ENCODE peak calls at places on chromosomes 4 and X, in five cellular contexts. J is IMR-90, B is endothelial cell, N is lower lobe of right lung, Z is A549. P is an unnamed sample.
A peak's percentile ranks its signal among the peaks of the same experiment; 100 is the strongest.

GRCh38 chr4:47703008-47703407 is 134.9 kb downstream of the CORIN start:
- DNase-seq in B (no peak), Z (no peak), J (no peak), N (no peak), P (no peak)

GRCh38 chrX:140500427-140500826 is 4.4 kb downstream of the SOX3 start:
- DNase-seq in Z (no peak), J (no peak), N (no peak), B (no peak), P (no peak)

GRCh38 chr4:26206339-26206738 is 114.5 kb upstream of the RBPJ start:
- DNase-seq in Z (no peak), N (no peak), B (no peak), J (peak; percentile 92), P (no peak)

GRCh38 chr4:152007108-152007507 is 246.3 kb upstream of the GATB start:
- DNase-seq in B (no peak), J (no peak), N (no peak), Z (no peak), P (no peak)

GRCh38 chr4:24912252-24913098 is at the start of gene CCDC149:
- DNase-seq in Z (peak; percentile 64), J (peak; percentile 57), B (peak; percentile 63), N (peak; percentile 88), P (peak; percentile 3)

GRCh38 chr4:4386736-4387392 is at the start of gene NSG1:
- DNase-seq in J (peak; percentile 18), B (peak; percentile 43), N (no peak), Z (no peak), P (peak; percentile 58)

GRCh38 chr4:139557506-139558110 is 1.6 kb upstream of the SETD7 start:
- DNase-seq in J (no peak), N (peak; percentile 51), B (no peak), Z (no peak), P (peak; percentile 13)

GRCh38 chr4:103091601-103092223 is 7.9 kb downstream of the BDH2 start:
- DNase-seq in J (peak; percentile 79), Z (no peak), N (no peak), B (peak; percentile 34), P (peak; percentile 61)

GRCh38 chr4:53478671-53479456 is 101.4 kb downstream of the FIP1L1 start:
- DNase-seq in B (no peak), N (no peak), Z (no peak), J (peak; percentile 94), P (no peak)

GRCh38 chr4:140684314-140684713 is 71.9 kb downstream of the TBC1D9 start:
- DNase-seq in N (no peak), B (no peak), J (no peak), Z (no peak), P (no peak)

GRCh38 chrX:132407704-132408103 is 81.1 kb downstream of the MBNL3 start:
- DNase-seq in N (no peak), Z (no peak), B (no peak), J (no peak), P (no peak)

GRCh38 chr4:8099981-8100464 is 58.6 kb downstream of the ABLIM2 start:
- DNase-seq in Z (no peak), B (no peak), N (no peak), J (no peak), P (no peak)

GRCh38 chr4:94457692-94458106 is 6.0 kb downstream of the PDLIM5 start:
- DNase-seq in B (no peak), N (no peak), J (no peak), Z (no peak), P (no peak)

GRCh38 chrX:53290441-53291041 is 9.2 kb upstream of the IQSEC2 start:
- DNase-seq in N (no peak), Z (no peak), J (no peak), B (no peak), P (no peak)

GRCh38 chr4:48944252-48944651 is 37.7 kb upstream of the OCIAD2 start:
- DNase-seq in N (no peak), J (no peak), Z (peak; percentile 15), B (no peak), P (no peak)

GRCh38 chr4:7970031-7970946 is 30.6 kb upstream of the AFAP1 start:
- DNase-seq in N (no peak), B (no peak), Z (no peak), J (peak; percentile 58), P (peak; percentile 74)

GRCh38 chrX:118552501-118552900 is 56.9 kb downstream of the DOCK11 start:
- DNase-seq in Z (peak; percentile 10), J (peak; percentile 71), N (peak; percentile 48), B (no peak), P (no peak)

GRCh38 chr4:24473309-24473721 is 111.0 kb downstream of the DHX15 start:
- DNase-seq in J (peak; percentile 27), Z (no peak), B (no peak), N (no peak), P (peak; percentile 3)

GRCh38 chrX:7067266-7067665 is 80.2 kb upstream of the STS start:
- DNase-seq in J (no peak), Z (no peak), B (no peak), N (no peak), P (no peak)

GRCh38 chrX:7069556-7069955 is 78.0 kb upstream of the STS start:
- DNase-seq in J (no peak), N (no peak), B (no peak), Z (no peak), P (no peak)

GRCh38 chrX:7071390-7071789 is 76.1 kb upstream of the STS start:
- DNase-seq in J (no peak), N (no peak), Z (no peak), B (no peak), P (no peak)

GRCh38 chrX:7065473-7065872 is 82.0 kb upstream of the STS start:
- DNase-seq in B (no peak), N (no peak), J (no peak), Z (no peak), P (no peak)

GRCh38 chrX:7068939-7069367 is 78.6 kb upstream of the STS start:
- DNase-seq in N (no peak), B (peak; percentile 17), J (no peak), Z (no peak), P (peak; percentile 30)
- TF ChIP-seq CTCF in N (no peak), B (no peak), J (no peak), Z (no peak), P (no peak)

GRCh38 chr4:87490664-87491369 is 38.4 kb downstream of the SPARCL1 start:
- DNase-seq in Z (no peak), J (no peak), B (no peak), N (no peak), P (no peak)
- TF ChIP-seq CTCF in Z (no peak), J (no peak), B (no peak), N (no peak), P (no peak)

DNA sequence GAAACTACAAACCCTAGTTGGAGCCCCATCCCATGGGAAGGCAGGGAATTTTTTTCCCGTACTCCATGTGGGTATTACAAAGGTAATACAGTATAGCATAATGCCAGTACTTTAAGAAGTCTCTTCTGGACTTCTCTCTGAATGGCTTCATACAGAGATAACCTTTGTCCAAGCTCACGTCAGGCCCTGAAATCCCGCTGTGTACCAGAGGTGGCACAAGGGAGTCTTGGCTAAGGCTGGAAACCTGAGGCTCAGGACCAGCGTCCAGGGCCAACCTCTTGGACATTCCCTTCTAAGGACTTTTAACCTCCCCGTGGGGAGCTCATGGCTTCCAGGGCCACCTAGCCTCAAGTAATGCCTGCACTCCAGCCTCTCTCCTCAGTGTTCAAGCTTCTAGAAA is 338.9 kb upstream of the FAM241A start:
- DNase-seq in Z (peak; percentile 16), J (no peak), B (peak; percentile 58), N (no peak), P (no peak)
- TF ChIP-seq CTCF in Z (no peak), J (no peak), B (peak; percentile 47), N (no peak), P (no peak)

GRCh38 chr4:69689530-69690111 is 36.6 kb upstream of the UGT2A1 start:
- DNase-seq in J (peak; percentile 26), N (no peak), B (no peak), Z (no peak), P (no peak)
- TF ChIP-seq CTCF in J (peak; percentile 60), N (peak; percentile 52), B (peak; percentile 73), Z (peak; percentile 56), P (peak; percentile 77)

GRCh38 chrX:54444752-54445151 is 4.5 kb downstream of the TSR2 start:
- DNase-seq in N (no peak), Z (no peak), J (no peak), B (no peak), P (no peak)

GRCh38 chrX:54449929-54450328 is 9.7 kb downstream of the TSR2 start:
- DNase-seq in N (no peak), B (no peak), J (no peak), Z (no peak), P (no peak)

GRCh38 chrX:54442790-54443189 is 2.6 kb downstream of the TSR2 start:
- DNase-seq in Z (no peak), J (no peak), N (no peak), B (no peak), P (no peak)

GRCh38 chrX:54446084-54446483 is 5.9 kb downstream of the TSR2 start:
- DNase-seq in Z (no peak), J (no peak), N (no peak), B (no peak), P (no peak)

GRCh38 chrX:54447461-54447860 is 7.3 kb downstream of the TSR2 start:
- DNase-seq in N (no peak), B (no peak), J (no peak), Z (peak; percentile 14), P (no peak)
- TF ChIP-seq CTCF in N (no peak), B (no peak), J (peak; percentile 11), Z (no peak), P (no peak)

GRCh38 chr4:41156574-41156973 is 57.8 kb downstream of the APBB2 start:
- DNase-seq in B (no peak), Z (no peak), J (peak; percentile 74), N (no peak), P (no peak)

GRCh38 chr4:41154001-41154813 is 60.1 kb downstream of the APBB2 start:
- DNase-seq in J (no peak), Z (no peak), N (no peak), B (no peak), P (no peak)

GRCh38 chr4:41157009-41157408 is 57.3 kb downstream of the APBB2 start:
- DNase-seq in J (no peak), N (no peak), Z (no peak), B (no peak), P (no peak)

GRCh38 chr4:41155194-41155830 is 59.0 kb downstream of the APBB2 start:
- DNase-seq in Z (no peak), N (no peak), J (peak; percentile 80), B (no peak), P (no peak)

DNA sequence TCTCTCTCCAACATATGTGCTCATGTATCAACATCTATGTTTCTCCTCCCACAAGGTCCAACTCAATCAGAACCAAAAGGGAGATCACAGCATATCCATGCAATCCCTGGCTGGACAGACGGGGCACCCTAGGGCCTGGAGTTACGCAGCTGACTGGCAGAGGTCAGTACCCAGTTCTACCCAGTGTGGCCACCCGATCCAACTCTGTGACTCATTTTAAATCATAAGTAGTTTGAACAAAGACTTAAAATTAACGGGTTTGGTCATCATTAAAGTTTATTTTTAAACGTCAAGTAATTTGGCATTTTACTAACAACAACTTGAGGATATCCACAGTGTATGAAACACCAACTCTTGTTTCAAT is 59.5 kb downstream of the APBB2 start:
- DNase-seq in B (no peak), N (no peak), Z (no peak), J (no peak), P (no peak)
- TF ChIP-seq CTCF in B (no peak), N (no peak), Z (no peak), J (no peak), P (no peak)

GRCh38 chrX:108811891-108812290 is 75.5 kb upstream of the IRS4 start:
- DNase-seq in Z (peak; percentile 0), N (no peak), B (peak; percentile 3), J (no peak), P (no peak)
- TF ChIP-seq CTCF in Z (no peak), N (no peak), B (no peak), J (no peak), P (no peak)

GRCh38 chr4:121535351-121535750 is 154.5 kb upstream of the QRFPR start:
- DNase-seq in J (no peak), B (no peak), Z (no peak), N (no peak), P (no peak)
- TF ChIP-seq CTCF in J (no peak), B (no peak), Z (no peak), N (no peak), P (no peak)